ENCODE peak calls at places on chromosome 11, in four cellular contexts. V is stromal cell of bone marrow; L is WTC11; I is stimulated activated naive B cell treated with anti-CD40 and anti-IgM and Interleukin-4, amounts not matched to agents 10 μg/mL and 1 μg/mL and 100 μg/mL, for 72 hours. Z is an unnamed sample.

GRCh38 chr11:132840660-132841059 is 691.6 kb downstream of the OPCML start:
- DNase-seq in V (no peak), L (no peak), I (no peak), Z (no peak)

GRCh38 chr11:109772846-109773400 is 320.3 kb upstream of the ZC3H12C start:
- DNase-seq in V (no peak), L (no peak), I (no peak), Z (no peak)

GRCh38 chr11:43894546-43894945 is 13.9 kb downstream of the ALKBH3 start:
- DNase-seq in V (no peak), L (no peak), I (no peak), Z (no peak)

GRCh38 chr11:58963551-58964075 is 24.3 kb downstream of the GLYATL1 start:
- DNase-seq in V (peak), L (peak), I (no peak), Z (peak)

GRCh38 chr11:75223954-75224643 is 16.5 kb upstream of the TPBGL start:
- DNase-seq in V (no peak), L (no peak), I (no peak), Z (no peak)

GRCh38 chr11:96704847-96705246 is 315.0 kb downstream of the JRKL start:
- DNase-seq in V (no peak), L (no peak), I (no peak), Z (no peak)

GRCh38 chr11:129911298-129911697 is 15.9 kb upstream of the NFRKB start:
- DNase-seq in V (no peak), L (no peak), I (no peak), Z (no peak)

GRCh38 chr11:27429740-27430451 is 42.7 kb downstream of the LGR4 start:
- DNase-seq in V (no peak), L (no peak), I (no peak), Z (peak)

GRCh38 chr11:111624602-111625001 is 22.4 kb downstream of the SIK2 start:
- DNase-seq in V (no peak), L (no peak), I (no peak), Z (no peak)

GRCh38 chr11:112085822-112086421 is 634 bp downstream of the TIMM8B start:
- DNase-seq in V (no peak), L (no peak), I (no peak), Z (no peak)

GRCh38 chr11:41309716-41310115 is 149.7 kb downstream of the LRRC4C start:
- DNase-seq in V (no peak), L (peak), I (no peak), Z (no peak)

GRCh38 chr11:65014146-65014960 is at the start of gene ARL2:
- DNase-seq in V (no peak), L (peak), I (no peak), Z (no peak)

GRCh38 chr11:6404341-6405038 is 14.2 kb downstream of the SMPD1 start:
- DNase-seq in V (no peak), L (no peak), I (no peak), Z (no peak)

GRCh38 chr11:17510507-17511206 is 33.6 kb downstream of the USH1C start:
- DNase-seq in V (no peak), L (no peak), I (no peak), Z (no peak)

GRCh38 chr11:119567667-119568582 is 145.0 kb upstream of the THY1 start:
- DNase-seq in V (peak), L (no peak), I (peak), Z (peak)

GRCh38 chr11:114909866-114910265 is 231.5 kb downstream of the NXPE2 start:
- DNase-seq in V (no peak), L (peak), I (no peak), Z (no peak)

GRCh38 chr11:126307706-126308105 is 3.8 kb downstream of the DCPS start:
- DNase-seq in V (no peak), L (peak), I (no peak), Z (peak)

GRCh38 chr11:61587541-61587941 is 6.7 kb upstream of the SYT7 start:
- DNase-seq in V (no peak), L (peak), I (no peak), Z (no peak)

GRCh38 chr11:102109896-102110760 is at the start of gene YAP1:
- DNase-seq in V (peak), L (peak), I (peak), Z (peak)

GRCh38 chr11:10674440-10674855 is 19.1 kb downstream of the IRAG1 start:
- DNase-seq in V (no peak), L (no peak), I (no peak), Z (no peak)

GRCh38 chr11:82775736-82776346 is 42.2 kb upstream of the FAM181B start:
- DNase-seq in V (peak), L (peak), I (no peak), Z (no peak)

GRCh38 chr11:113723706-113724246 is 17.7 kb upstream of the TMPRSS5 start:
- DNase-seq in V (no peak), L (no peak), I (no peak), Z (no peak)

GRCh38 chr11:64876226-64876750 is 2.1 kb downstream of the EHD1 start:
- DNase-seq in V (no peak), L (no peak), I (no peak), Z (no peak)

GRCh38 chr11:12050470-12050891 is 42.1 kb upstream of the DKK3 start:
- DNase-seq in V (peak), L (no peak), I (no peak), Z (peak)

GRCh38 chr11:83448686-83449085 is 162.5 kb upstream of the CCDC90B start:
- DNase-seq in V (no peak), L (no peak), I (no peak), Z (no peak)

GRCh38 chr11:33690290-33691050 is 10.2 kb downstream of the C11orf91 start:
- DNase-seq in V (peak), L (no peak), I (no peak), Z (peak)

GRCh38 chr11:32118025-32118974 is 27.4 kb downstream of the RCN1 start:
- DNase-seq in V (peak), L (no peak), I (no peak), Z (no peak)

GRCh38 chr11:57901278-57901677 is 122.4 kb upstream of the OR9Q1 start:
- DNase-seq in V (no peak), L (no peak), I (no peak), Z (no peak)

GRCh38 chr11:78228467-78228866 is 39.7 kb downstream of the USP35 start:
- DNase-seq in V (peak), L (no peak), I (peak), Z (no peak)

GRCh38 chr11:132078230-132078629 is 707.8 kb downstream of the NTM start:
- DNase-seq in V (no peak), L (no peak), I (no peak), Z (no peak)

GRCh38 chr11:93895106-93895862 is 44.9 kb upstream of the VSTM5 start:
- DNase-seq in V (peak), L (peak), I (no peak), Z (peak)

GRCh38 chr11:1640076-1640946 is 10.7 kb downstream of the KRTAP5-5 start:
- DNase-seq in V (peak), L (peak), I (no peak), Z (no peak)

GRCh38 chr11:132549571-132549970 is 982.7 kb downstream of the OPCML start:
- DNase-seq in V (no peak), L (no peak), I (no peak), Z (no peak)

GRCh38 chr11:8833568-8834275 is 77.3 kb upstream of the AKIP1 start:
- DNase-seq in V (no peak), L (no peak), I (no peak), Z (peak)

GRCh38 chr11:127191689-127192088 is 191.1 kb upstream of the KIRREL3 start:
- DNase-seq in V (no peak), L (no peak), I (no peak), Z (no peak)

GRCh38 chr11:106691807-106692365 is 326.4 kb downstream of the GUCY1A2 start:
- DNase-seq in V (no peak), L (no peak), I (no peak), Z (no peak)

GRCh38 chr11:84019576-84020194 is 733.5 kb upstream of the CCDC90B start:
- DNase-seq in V (peak), L (no peak), I (no peak), Z (peak)

Z was measured in astrocyte of the cerebellum.